ENCODE peak calls at places on chromosomes 6 and 20, in seven cellular contexts. One of them, this sample, is unnamed.

GRCh38 chr6:98845201-98846020 is 11.0 kb downstream of the POU3F2 start:
- DNase-seq in hepatocyte: peak; percentile 90
- DNase-seq in tibial nerve: no peak
- DNase-seq in OCI-LY7: peak; percentile 68
- DNase-seq in K562: peak; percentile 76
- DNase-seq in upper lobe of right lung: peak; percentile 83
- DNase-seq in naive thymus-derived CD4-positive, alpha-beta T cell: peak; percentile 64
- DNase-seq in this sample: no peak

GRCh38 chr6:149694926-149695325 is 23.0 kb downstream of the LATS1 start:
- DNase-seq in hepatocyte: no peak
- DNase-seq in tibial nerve: no peak
- DNase-seq in OCI-LY7: no peak
- DNase-seq in K562: no peak
- DNase-seq in upper lobe of right lung: no peak
- DNase-seq in naive thymus-derived CD4-positive, alpha-beta T cell: no peak
- DNase-seq in this sample: no peak

GRCh38 chr6:139852067-139852466 is 477.6 kb upstream of the CITED2 start:
- DNase-seq in hepatocyte: no peak
- DNase-seq in tibial nerve: no peak
- DNase-seq in OCI-LY7: no peak
- DNase-seq in K562: no peak
- DNase-seq in upper lobe of right lung: no peak
- DNase-seq in naive thymus-derived CD4-positive, alpha-beta T cell: no peak
- DNase-seq in this sample: no peak

GRCh38 chr20:24918579-24919566 is 30.2 kb upstream of the CST7 start:
- DNase-seq in hepatocyte: no peak
- DNase-seq in tibial nerve: no peak
- DNase-seq in OCI-LY7: no peak
- DNase-seq in K562: no peak
- DNase-seq in upper lobe of right lung: peak; percentile 57
- DNase-seq in naive thymus-derived CD4-positive, alpha-beta T cell: no peak
- DNase-seq in this sample: no peak

GRCh38 chr6:144305985-144306384 is 20.9 kb downstream of the UTRN start:
- DNase-seq in hepatocyte: no peak
- DNase-seq in tibial nerve: no peak
- DNase-seq in OCI-LY7: no peak
- DNase-seq in K562: no peak
- DNase-seq in upper lobe of right lung: no peak
- DNase-seq in naive thymus-derived CD4-positive, alpha-beta T cell: no peak
- DNase-seq in this sample: no peak

GRCh38 chr20:5642155-5642981 is 107.8 kb upstream of the SHLD1 start:
- DNase-seq in hepatocyte: no peak
- DNase-seq in tibial nerve: no peak
- DNase-seq in OCI-LY7: no peak
- DNase-seq in K562: no peak
- DNase-seq in upper lobe of right lung: no peak
- DNase-seq in naive thymus-derived CD4-positive, alpha-beta T cell: no peak
- DNase-seq in this sample: no peak

GRCh38 chr20:32241807-32242206 is 34.1 kb downstream of the POFUT1 start:
- DNase-seq in hepatocyte: no peak
- DNase-seq in tibial nerve: no peak
- DNase-seq in OCI-LY7: no peak
- DNase-seq in K562: no peak
- DNase-seq in upper lobe of right lung: no peak
- DNase-seq in naive thymus-derived CD4-positive, alpha-beta T cell: no peak
- DNase-seq in this sample: no peak

GRCh38 chr6:156778615-156779205 is 1.5 kb downstream of the ARID1B start:
- DNase-seq in hepatocyte: peak; percentile 69
- DNase-seq in tibial nerve: peak; percentile 23
- DNase-seq in OCI-LY7: peak; percentile 65
- DNase-seq in K562: peak; percentile 71
- DNase-seq in upper lobe of right lung: peak; percentile 82
- DNase-seq in naive thymus-derived CD4-positive, alpha-beta T cell: peak; percentile 48
- DNase-seq in this sample: no peak

GRCh38 chr6:85450578-85450884 is 648 bp downstream of the NT5E start:
- DNase-seq in hepatocyte: no peak
- DNase-seq in tibial nerve: no peak
- DNase-seq in OCI-LY7: no peak
- DNase-seq in K562: no peak
- DNase-seq in upper lobe of right lung: no peak
- DNase-seq in naive thymus-derived CD4-positive, alpha-beta T cell: no peak
- DNase-seq in this sample: no peak

GRCh38 chr6:98842489-98843180 is 8.3 kb downstream of the POU3F2 start:
- DNase-seq in hepatocyte: no peak
- DNase-seq in tibial nerve: no peak
- DNase-seq in OCI-LY7: no peak
- DNase-seq in K562: no peak
- DNase-seq in upper lobe of right lung: no peak
- DNase-seq in naive thymus-derived CD4-positive, alpha-beta T cell: no peak
- DNase-seq in this sample: no peak

GRCh38 chr6:136790411-136791295 is 1.6 kb downstream of the MAP3K5 start:
- DNase-seq in hepatocyte: no peak
- DNase-seq in tibial nerve: no peak
- DNase-seq in OCI-LY7: no peak
- DNase-seq in K562: no peak
- DNase-seq in upper lobe of right lung: no peak
- DNase-seq in naive thymus-derived CD4-positive, alpha-beta T cell: no peak
- DNase-seq in this sample: no peak

GRCh38 chr6:170076466-170077165 is 214.3 kb downstream of the DLL1 start:
- DNase-seq in hepatocyte: no peak
- DNase-seq in tibial nerve: no peak
- DNase-seq in OCI-LY7: no peak
- DNase-seq in K562: no peak
- DNase-seq in upper lobe of right lung: peak; percentile 60
- DNase-seq in naive thymus-derived CD4-positive, alpha-beta T cell: no peak
- DNase-seq in this sample: no peak

GRCh38 chr20:44723391-44723790 is 8.2 kb downstream of the CCN5 start:
- DNase-seq in hepatocyte: no peak
- DNase-seq in tibial nerve: no peak
- DNase-seq in OCI-LY7: no peak
- DNase-seq in K562: no peak
- DNase-seq in upper lobe of right lung: no peak
- DNase-seq in naive thymus-derived CD4-positive, alpha-beta T cell: no peak
- DNase-seq in this sample: no peak

GRCh38 chr6:42551202-42551601 is 12.6 kb upstream of the UBR2 start:
- DNase-seq in hepatocyte: no peak
- DNase-seq in tibial nerve: no peak
- DNase-seq in OCI-LY7: no peak
- DNase-seq in K562: no peak
- DNase-seq in upper lobe of right lung: no peak
- DNase-seq in naive thymus-derived CD4-positive, alpha-beta T cell: no peak
- DNase-seq in this sample: no peak

GRCh38 chr6:12522347-12522746 is 194.2 kb upstream of the PHACTR1 start:
- DNase-seq in hepatocyte: no peak
- DNase-seq in tibial nerve: no peak
- DNase-seq in OCI-LY7: no peak
- DNase-seq in K562: no peak
- DNase-seq in upper lobe of right lung: no peak
- DNase-seq in naive thymus-derived CD4-positive, alpha-beta T cell: no peak
- DNase-seq in this sample: no peak

GRCh38 chr6:153081914-153082313 is 49.2 kb downstream of the RGS17 start:
- DNase-seq in hepatocyte: no peak
- DNase-seq in tibial nerve: no peak
- DNase-seq in OCI-LY7: no peak
- DNase-seq in K562: no peak
- DNase-seq in upper lobe of right lung: no peak
- DNase-seq in naive thymus-derived CD4-positive, alpha-beta T cell: no peak
- DNase-seq in this sample: no peak

GRCh38 chr20:44074252-44075151 is 112.5 kb downstream of the JPH2 start:
- DNase-seq in hepatocyte: no peak
- DNase-seq in tibial nerve: no peak
- DNase-seq in OCI-LY7: no peak
- DNase-seq in K562: no peak
- DNase-seq in upper lobe of right lung: peak; percentile 49
- DNase-seq in naive thymus-derived CD4-positive, alpha-beta T cell: no peak
- DNase-seq in this sample: no peak

GRCh38 chr20:6882911-6883310 is 115.4 kb downstream of the BMP2 start:
- DNase-seq in hepatocyte: peak; percentile 7
- DNase-seq in tibial nerve: no peak
- DNase-seq in OCI-LY7: no peak
- DNase-seq in K562: no peak
- DNase-seq in upper lobe of right lung: no peak
- DNase-seq in naive thymus-derived CD4-positive, alpha-beta T cell: no peak
- DNase-seq in this sample: peak; percentile 57

GRCh38 chr6:18317850-18318249 is 53.5 kb upstream of the DEK start:
- DNase-seq in hepatocyte: no peak
- DNase-seq in tibial nerve: no peak
- DNase-seq in OCI-LY7: no peak
- DNase-seq in K562: no peak
- DNase-seq in upper lobe of right lung: no peak
- DNase-seq in naive thymus-derived CD4-positive, alpha-beta T cell: no peak
- DNase-seq in this sample: no peak

GRCh38 chr6:158026054-158026900 is 44.6 kb downstream of the SYNJ2 start:
- DNase-seq in hepatocyte: peak; percentile 92
- DNase-seq in tibial nerve: peak; percentile 70
- DNase-seq in OCI-LY7: peak; percentile 28
- DNase-seq in K562: peak; percentile 76
- DNase-seq in upper lobe of right lung: peak; percentile 81
- DNase-seq in naive thymus-derived CD4-positive, alpha-beta T cell: peak; percentile 82
- DNase-seq in this sample: peak; percentile 91

GRCh38 chr6:392441-393390 is 1.2 kb downstream of the IRF4 start:
- DNase-seq in hepatocyte: no peak
- DNase-seq in tibial nerve: no peak
- DNase-seq in OCI-LY7: peak; percentile 60
- DNase-seq in K562: no peak
- DNase-seq in upper lobe of right lung: no peak
- DNase-seq in naive thymus-derived CD4-positive, alpha-beta T cell: peak; percentile 36
- DNase-seq in this sample: no peak

GRCh38 chr6:92708270-92708669 is 711.1 kb downstream of the EPHA7 start:
- DNase-seq in hepatocyte: no peak
- DNase-seq in tibial nerve: no peak
- DNase-seq in OCI-LY7: no peak
- DNase-seq in K562: no peak
- DNase-seq in upper lobe of right lung: no peak
- DNase-seq in naive thymus-derived CD4-positive, alpha-beta T cell: no peak
- DNase-seq in this sample: no peak
- H3K4me3 ChIP-seq in hepatocyte: no peak overlapping the region
- H3K4me3 ChIP-seq in tibial nerve: no peak overlapping the region
- H3K4me3 ChIP-seq in OCI-LY7: no peak overlapping the region
- H3K4me3 ChIP-seq in K562: no peak overlapping the region
- H3K4me3 ChIP-seq in upper lobe of right lung: no peak overlapping the region
- H3K4me3 ChIP-seq in naive thymus-derived CD4-positive, alpha-beta T cell: no peak overlapping the region
- H3K4me3 ChIP-seq in this sample: no peak overlapping the region

GRCh38 chr6:142946924-142947701 is 2.1 kb upstream of the HIVEP2 start:
- DNase-seq in hepatocyte: peak; percentile 92
- DNase-seq in tibial nerve: peak; percentile 68
- DNase-seq in OCI-LY7: peak; percentile 75
- DNase-seq in K562: peak; percentile 48
- DNase-seq in upper lobe of right lung: peak; percentile 93
- DNase-seq in naive thymus-derived CD4-positive, alpha-beta T cell: peak; percentile 63
- DNase-seq in this sample: peak; percentile 72
- H3K4me3 ChIP-seq in hepatocyte: peak overlapping the region; percentile 62
- H3K4me3 ChIP-seq in tibial nerve: peak overlapping the region; percentile 94
- H3K4me3 ChIP-seq in OCI-LY7: peak overlapping the region; percentile 94
- H3K4me3 ChIP-seq in K562: peak overlapping the region; percentile 51
- H3K4me3 ChIP-seq in upper lobe of right lung: peak overlapping the region; percentile 72
- H3K4me3 ChIP-seq in naive thymus-derived CD4-positive, alpha-beta T cell: peak overlapping the region; percentile 92
- H3K4me3 ChIP-seq in this sample: peak overlapping the region; percentile 95

GRCh38 chr6:116472710-116473109 is 11.5 kb downstream of the CALHM6 start:
- DNase-seq in hepatocyte: no peak
- DNase-seq in tibial nerve: no peak
- DNase-seq in OCI-LY7: no peak
- DNase-seq in K562: no peak
- DNase-seq in upper lobe of right lung: no peak
- DNase-seq in naive thymus-derived CD4-positive, alpha-beta T cell: no peak
- DNase-seq in this sample: peak; percentile 39

GRCh38 chr6:116476021-116476678 is 15.0 kb downstream of the CALHM6 start:
- DNase-seq in hepatocyte: no peak
- DNase-seq in tibial nerve: no peak
- DNase-seq in OCI-LY7: peak; percentile 53
- DNase-seq in K562: no peak
- DNase-seq in upper lobe of right lung: no peak
- DNase-seq in naive thymus-derived CD4-positive, alpha-beta T cell: peak; percentile 40
- DNase-seq in this sample: no peak

DNA sequence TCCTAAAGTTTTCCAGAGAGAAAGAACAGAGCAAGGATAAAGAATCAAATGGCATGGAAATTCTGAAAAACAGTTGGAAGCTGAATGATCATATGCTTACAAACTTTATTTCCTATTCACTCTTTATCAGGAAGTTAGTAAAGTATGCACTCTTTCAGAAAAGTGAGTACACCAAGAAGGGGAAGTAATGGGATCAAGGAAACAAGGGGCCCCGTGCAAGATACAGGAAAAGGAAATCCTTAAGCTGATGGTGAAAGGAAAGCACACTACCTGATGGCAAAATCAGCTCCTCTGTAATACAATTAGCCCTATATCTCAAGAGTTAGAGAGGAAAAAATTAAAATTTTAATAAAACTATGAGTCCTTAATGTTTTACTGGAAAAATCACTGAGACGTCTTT is 14.0 kb downstream of the CALHM6 start:
- DNase-seq in hepatocyte: no peak
- DNase-seq in tibial nerve: no peak
- DNase-seq in OCI-LY7: peak; percentile 10
- DNase-seq in K562: no peak
- DNase-seq in upper lobe of right lung: no peak
- DNase-seq in naive thymus-derived CD4-positive, alpha-beta T cell: no peak
- DNase-seq in this sample: no peak
- H3K4me3 ChIP-seq in hepatocyte: no peak overlapping the region
- H3K4me3 ChIP-seq in tibial nerve: no peak overlapping the region
- H3K4me3 ChIP-seq in OCI-LY7: no peak overlapping the region
- H3K4me3 ChIP-seq in K562: no peak overlapping the region
- H3K4me3 ChIP-seq in upper lobe of right lung: no peak overlapping the region
- H3K4me3 ChIP-seq in naive thymus-derived CD4-positive, alpha-beta T cell: peak overlapping the region; percentile 45
- H3K4me3 ChIP-seq in this sample: no peak overlapping the region

GRCh38 chr6:7086488-7086887 is 21.3 kb upstream of the RREB1 start:
- DNase-seq in hepatocyte: no peak
- DNase-seq in tibial nerve: no peak
- DNase-seq in OCI-LY7: no peak
- DNase-seq in K562: no peak
- DNase-seq in upper lobe of right lung: peak; percentile 75
- DNase-seq in naive thymus-derived CD4-positive, alpha-beta T cell: peak; percentile 57
- DNase-seq in this sample: no peak
- H3K4me3 ChIP-seq in hepatocyte: no peak overlapping the region
- H3K4me3 ChIP-seq in tibial nerve: peak overlapping the region; percentile 7
- H3K4me3 ChIP-seq in OCI-LY7: no peak overlapping the region
- H3K4me3 ChIP-seq in K562: no peak overlapping the region
- H3K4me3 ChIP-seq in upper lobe of right lung: peak overlapping the region; percentile 48
- H3K4me3 ChIP-seq in naive thymus-derived CD4-positive, alpha-beta T cell: peak overlapping the region; percentile 29
- H3K4me3 ChIP-seq in this sample: peak overlapping the region; percentile 11

GRCh38 chr6:36886948-36887347 is 1.2 kb downstream of the C6orf89 start:
- DNase-seq in hepatocyte: no peak
- DNase-seq in tibial nerve: no peak
- DNase-seq in OCI-LY7: no peak
- DNase-seq in K562: peak; percentile 51
- DNase-seq in upper lobe of right lung: no peak
- DNase-seq in naive thymus-derived CD4-positive, alpha-beta T cell: no peak
- DNase-seq in this sample: no peak
- H3K4me3 ChIP-seq in hepatocyte: peak overlapping the region; percentile 41
- H3K4me3 ChIP-seq in tibial nerve: peak overlapping the region; percentile 86
- H3K4me3 ChIP-seq in OCI-LY7: peak overlapping the region; percentile 82
- H3K4me3 ChIP-seq in K562: peak overlapping the region; percentile 64
- H3K4me3 ChIP-seq in upper lobe of right lung: peak overlapping the region; percentile 93
- H3K4me3 ChIP-seq in naive thymus-derived CD4-positive, alpha-beta T cell: peak overlapping the region; percentile 96
- H3K4me3 ChIP-seq in this sample: peak overlapping the region; percentile 95

DNA sequence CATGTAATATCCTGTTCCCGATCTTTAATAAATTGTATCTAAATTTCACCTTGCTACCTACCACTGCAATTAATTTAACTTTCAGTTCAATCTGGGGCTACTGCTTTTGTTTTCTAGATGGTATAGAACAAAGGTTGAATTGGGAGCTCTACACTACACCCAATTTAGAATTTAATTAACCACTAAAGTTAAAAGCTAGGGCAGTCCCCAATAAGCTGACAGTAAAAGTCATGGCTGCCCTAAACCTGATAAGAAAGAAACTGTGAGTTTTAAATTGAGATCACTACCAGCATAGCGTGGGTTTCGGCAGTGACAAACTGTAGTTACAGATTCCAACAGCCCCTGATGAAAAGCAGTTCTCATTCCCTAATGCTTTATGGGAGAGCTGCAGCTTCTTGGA is 1372.2 kb downstream of the EPHA7 start:
- DNase-seq in hepatocyte: no peak
- DNase-seq in tibial nerve: no peak
- DNase-seq in OCI-LY7: no peak
- DNase-seq in K562: no peak
- DNase-seq in upper lobe of right lung: no peak
- DNase-seq in naive thymus-derived CD4-positive, alpha-beta T cell: no peak
- DNase-seq in this sample: no peak
- H3K4me3 ChIP-seq in hepatocyte: no peak overlapping the region
- H3K4me3 ChIP-seq in tibial nerve: no peak overlapping the region
- H3K4me3 ChIP-seq in OCI-LY7: no peak overlapping the region
- H3K4me3 ChIP-seq in K562: no peak overlapping the region
- H3K4me3 ChIP-seq in upper lobe of right lung: no peak overlapping the region
- H3K4me3 ChIP-seq in naive thymus-derived CD4-positive, alpha-beta T cell: no peak overlapping the region
- H3K4me3 ChIP-seq in this sample: no peak overlapping the region

This sample was measured in retinal pigment epithelial cell.